ENCODE peak calls at places on chromosomes 12 and 14, in five cellular contexts. One of them, this sample, is unnamed.

GRCh38 chr14:55583942-55584468 is 4.0 kb downstream of the KTN1 start:
- DNase-seq in WTC11: no peak
- DNase-seq in K562: no peak
- DNase-seq in GM12878: no peak
- DNase-seq in HepG2: peak
- DNase-seq in this sample: no peak

GRCh38 chr14:92990456-92991430 is 67.8 kb downstream of the CHGA start:
- DNase-seq in HepG2: no peak
- DNase-seq in K562: no peak
- DNase-seq in WTC11: no peak
- DNase-seq in GM12878: no peak
- DNase-seq in this sample: no peak

GRCh38 chr12:21220266-21220665 is 89.3 kb downstream of the SLCO1B1 start:
- DNase-seq in GM12878: no peak
- DNase-seq in WTC11: no peak
- DNase-seq in HepG2: no peak
- DNase-seq in K562: no peak
- DNase-seq in this sample: no peak

GRCh38 chr12:125092872-125093680 is 27.8 kb downstream of the AACS start:
- DNase-seq in GM12878: no peak
- DNase-seq in HepG2: peak
- DNase-seq in K562: peak
- DNase-seq in WTC11: no peak
- DNase-seq in this sample: no peak

GRCh38 chr12:52763036-52763659 is 14.0 kb downstream of the KRT76 start:
- DNase-seq in K562: no peak
- DNase-seq in HepG2: no peak
- DNase-seq in GM12878: no peak
- DNase-seq in WTC11: no peak
- DNase-seq in this sample: no peak

GRCh38 chr12:20520572-20520971 is 152.2 kb downstream of the PDE3A start:
- DNase-seq in HepG2: no peak
- DNase-seq in GM12878: no peak
- DNase-seq in WTC11: no peak
- DNase-seq in K562: no peak
- DNase-seq in this sample: no peak

GRCh38 chr12:43776498-43776897 is 17.7 kb downstream of the IRAK4 start:
- DNase-seq in GM12878: no peak
- DNase-seq in K562: no peak
- DNase-seq in WTC11: no peak
- DNase-seq in HepG2: peak
- DNase-seq in this sample: no peak

GRCh38 chr12:51262758-51263177 is 7.4 kb downstream of the SMAGP start:
- DNase-seq in GM12878: no peak
- DNase-seq in K562: no peak
- DNase-seq in WTC11: peak
- DNase-seq in HepG2: no peak
- DNase-seq in this sample: no peak

GRCh38 chr14:64692597-64693350 is 11.4 kb upstream of the PLEKHG3 start:
- DNase-seq in WTC11: no peak
- DNase-seq in GM12878: no peak
- DNase-seq in HepG2: no peak
- DNase-seq in K562: no peak
- DNase-seq in this sample: no peak

DNA sequence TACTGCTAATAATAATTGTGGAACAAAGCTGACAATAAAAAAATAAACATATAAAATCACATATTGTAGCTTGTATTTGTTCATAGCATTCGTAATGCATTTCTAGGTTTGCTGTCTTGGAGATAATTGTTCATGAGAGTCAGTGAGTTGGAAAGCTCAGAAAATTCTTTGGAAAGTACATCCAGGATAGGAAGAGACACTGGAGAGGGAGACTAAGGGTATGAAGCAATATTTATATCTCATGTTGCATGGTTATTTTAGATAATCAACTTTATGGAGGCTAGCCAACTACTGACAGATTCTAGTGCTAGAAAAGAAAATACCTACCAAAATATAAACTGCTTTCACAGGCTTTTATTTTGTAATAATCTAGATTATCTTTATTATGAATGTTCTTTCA is 1095.2 kb downstream of the FSCB start:
- DNase-seq in GM12878: no peak
- DNase-seq in K562: no peak
- DNase-seq in WTC11: no peak
- DNase-seq in HepG2: no peak
- DNase-seq in this sample: no peak
- TF ChIP-seq ATF2 in GM12878: no peak
- TF ChIP-seq ATF2 in K562: no peak
- TF ChIP-seq ATF2 in WTC11: no peak
- TF ChIP-seq ATF2 in HepG2: no peak
- TF ChIP-seq ATF2 in this sample: no peak

DNA sequence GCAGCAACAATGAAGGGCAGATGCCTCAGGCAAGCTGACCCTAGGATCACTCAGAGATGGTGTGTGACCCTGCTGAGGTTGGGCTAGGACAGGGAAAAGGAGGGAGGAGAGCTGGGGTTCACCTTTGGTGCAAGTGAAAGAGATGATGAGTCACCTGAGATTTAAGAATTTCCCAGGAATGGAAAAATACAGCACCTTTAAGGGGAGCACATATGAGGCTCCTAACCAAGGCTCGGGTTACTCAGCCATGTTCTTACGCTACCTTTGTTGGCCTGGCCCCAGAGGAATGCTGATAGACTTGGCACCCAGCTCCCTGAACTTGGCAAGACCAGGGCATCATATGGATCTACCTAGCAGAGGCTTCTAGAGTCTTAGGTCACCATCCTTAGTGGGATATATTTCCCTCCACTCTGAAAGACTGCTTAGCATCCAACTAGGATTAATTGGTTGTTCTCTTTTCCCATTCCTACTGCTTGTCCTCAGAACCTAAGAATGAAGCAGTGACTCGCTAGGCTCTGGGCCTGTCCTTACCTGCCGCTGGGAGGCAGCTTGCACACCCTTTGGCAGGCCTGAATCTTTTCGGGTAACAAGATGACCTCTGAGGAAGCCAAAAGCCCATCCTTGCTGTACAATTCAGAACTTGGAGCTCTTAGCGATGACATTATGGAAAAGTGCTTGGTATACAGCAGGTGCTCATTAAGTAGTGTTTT is 4.0 kb upstream of the NAA25 start:
- DNase-seq in GM12878: no peak
- DNase-seq in K562: no peak
- DNase-seq in HepG2: no peak
- DNase-seq in WTC11: no peak
- DNase-seq in this sample: no peak
- TF ChIP-seq ATF2 in GM12878: no peak
- TF ChIP-seq ATF2 in K562: no peak
- TF ChIP-seq ATF2 in HepG2: no peak
- TF ChIP-seq ATF2 in WTC11: no peak
- TF ChIP-seq ATF2 in this sample: no peak

GRCh38 chr14:75859746-75860145 is 122.0 kb downstream of the TGFB3 start:
- DNase-seq in GM12878: no peak
- DNase-seq in K562: no peak
- DNase-seq in HepG2: no peak
- DNase-seq in WTC11: no peak
- DNase-seq in this sample: no peak

GRCh38 chr14:75864352-75864751 is 117.4 kb downstream of the TGFB3 start:
- DNase-seq in WTC11: no peak
- DNase-seq in GM12878: no peak
- DNase-seq in K562: no peak
- DNase-seq in HepG2: no peak
- DNase-seq in this sample: no peak

GRCh38 chr14:75860561-75861160 is 121.1 kb downstream of the TGFB3 start:
- DNase-seq in K562: no peak
- DNase-seq in WTC11: no peak
- DNase-seq in HepG2: no peak
- DNase-seq in GM12878: no peak
- DNase-seq in this sample: no peak

GRCh38 chr14:75858375-75858774 is 123.4 kb downstream of the TGFB3 start:
- DNase-seq in K562: no peak
- DNase-seq in GM12878: no peak
- DNase-seq in WTC11: no peak
- DNase-seq in HepG2: no peak
- DNase-seq in this sample: no peak

GRCh38 chr14:75861161-75861621 is 120.6 kb downstream of the TGFB3 start:
- DNase-seq in K562: peak
- DNase-seq in WTC11: no peak
- DNase-seq in GM12878: no peak
- DNase-seq in HepG2: peak
- DNase-seq in this sample: no peak
- TF ChIP-seq ATF2 in K562: no peak
- TF ChIP-seq ATF2 in WTC11: no peak
- TF ChIP-seq ATF2 in GM12878: no peak
- TF ChIP-seq ATF2 in HepG2: no peak
- TF ChIP-seq ATF2 in this sample: no peak

GRCh38 chr12:62719027-62719426 is 215.9 kb downstream of the PPM1H start:
- DNase-seq in GM12878: no peak
- DNase-seq in HepG2: no peak
- DNase-seq in WTC11: no peak
- DNase-seq in K562: no peak
- DNase-seq in this sample: no peak

GRCh38 chr12:62722971-62723680 is 211.8 kb downstream of the PPM1H start:
- DNase-seq in K562: no peak
- DNase-seq in WTC11: no peak
- DNase-seq in HepG2: no peak
- DNase-seq in GM12878: no peak
- DNase-seq in this sample: no peak

GRCh38 chr12:62717636-62718035 is 217.3 kb downstream of the PPM1H start:
- DNase-seq in HepG2: no peak
- DNase-seq in K562: no peak
- DNase-seq in WTC11: no peak
- DNase-seq in GM12878: no peak
- DNase-seq in this sample: no peak

GRCh38 chr12:62724285-62724684 is 210.7 kb downstream of the PPM1H start:
- DNase-seq in HepG2: no peak
- DNase-seq in WTC11: no peak
- DNase-seq in K562: no peak
- DNase-seq in GM12878: no peak
- DNase-seq in this sample: no peak

DNA sequence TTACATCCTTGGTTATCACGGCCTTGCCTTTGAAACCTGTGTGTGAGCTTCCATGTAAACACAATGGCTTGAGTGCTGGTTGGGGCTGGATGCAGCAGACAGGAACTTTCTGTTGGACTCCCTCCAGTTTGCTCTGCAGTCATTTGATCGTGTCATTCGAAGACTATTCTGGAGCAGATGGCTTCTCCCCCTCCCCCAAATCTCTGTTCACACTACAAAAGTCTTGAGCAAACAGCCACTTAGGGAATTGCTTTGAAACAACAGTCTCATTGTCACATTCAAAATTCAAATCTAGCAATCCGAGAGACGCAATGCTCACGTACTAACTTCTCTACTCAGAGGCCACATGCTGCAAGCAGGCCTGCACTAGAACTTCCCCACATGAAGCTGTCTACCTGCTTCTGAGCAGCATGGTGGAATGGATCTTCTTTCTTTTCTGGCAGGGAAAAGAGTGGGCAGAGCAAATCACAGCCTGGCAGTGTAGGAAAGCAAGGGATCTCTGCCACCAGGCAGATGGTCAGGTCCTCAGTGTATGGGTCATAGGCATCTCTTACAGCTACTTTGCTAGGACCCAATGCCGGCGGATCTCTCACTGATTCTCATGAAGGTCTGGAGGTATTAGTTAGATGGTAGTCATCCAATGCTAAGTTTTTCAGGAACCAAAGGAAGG is 214.2 kb downstream of the PPM1H start:
- DNase-seq in GM12878: no peak
- DNase-seq in HepG2: no peak
- DNase-seq in WTC11: no peak
- DNase-seq in K562: no peak
- DNase-seq in this sample: no peak
- TF ChIP-seq ATF2 in GM12878: no peak
- TF ChIP-seq ATF2 in HepG2: no peak
- TF ChIP-seq ATF2 in WTC11: no peak
- TF ChIP-seq ATF2 in K562: no peak
- TF ChIP-seq ATF2 in this sample: no peak

DNA sequence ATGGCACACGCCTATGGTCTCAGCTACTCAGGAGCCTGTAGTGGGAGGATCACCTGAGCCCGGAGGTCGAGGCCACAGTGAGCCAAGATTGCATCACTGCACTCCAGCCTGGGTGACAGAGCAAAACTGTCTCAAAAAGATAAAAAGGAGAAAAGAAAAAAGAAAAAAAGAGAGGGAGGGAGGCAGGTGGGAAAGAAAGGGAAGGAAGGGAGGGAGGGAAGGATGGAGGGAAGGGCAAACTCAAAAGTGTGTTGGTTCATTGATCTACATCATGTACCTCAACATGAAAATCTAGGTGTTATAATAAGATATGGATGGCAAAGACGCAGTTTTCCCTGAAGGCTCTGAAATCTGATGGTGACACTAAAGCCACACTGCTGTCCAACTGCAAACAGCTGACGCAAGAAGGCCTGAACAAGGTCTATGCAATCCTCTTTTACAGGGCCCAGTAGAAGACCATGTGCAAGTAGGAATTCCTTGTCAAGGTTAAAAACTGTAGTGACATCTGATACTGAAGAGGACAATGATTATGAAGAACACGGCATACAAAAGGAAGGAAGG is 143.6 kb downstream of the ITPR2 start:
- DNase-seq in HepG2: peak
- DNase-seq in K562: no peak
- DNase-seq in WTC11: no peak
- DNase-seq in GM12878: no peak
- DNase-seq in this sample: no peak
- TF ChIP-seq ATF2 in HepG2: peak
- TF ChIP-seq ATF2 in K562: no peak
- TF ChIP-seq ATF2 in WTC11: no peak
- TF ChIP-seq ATF2 in GM12878: no peak
- TF ChIP-seq ATF2 in this sample: no peak

DNA sequence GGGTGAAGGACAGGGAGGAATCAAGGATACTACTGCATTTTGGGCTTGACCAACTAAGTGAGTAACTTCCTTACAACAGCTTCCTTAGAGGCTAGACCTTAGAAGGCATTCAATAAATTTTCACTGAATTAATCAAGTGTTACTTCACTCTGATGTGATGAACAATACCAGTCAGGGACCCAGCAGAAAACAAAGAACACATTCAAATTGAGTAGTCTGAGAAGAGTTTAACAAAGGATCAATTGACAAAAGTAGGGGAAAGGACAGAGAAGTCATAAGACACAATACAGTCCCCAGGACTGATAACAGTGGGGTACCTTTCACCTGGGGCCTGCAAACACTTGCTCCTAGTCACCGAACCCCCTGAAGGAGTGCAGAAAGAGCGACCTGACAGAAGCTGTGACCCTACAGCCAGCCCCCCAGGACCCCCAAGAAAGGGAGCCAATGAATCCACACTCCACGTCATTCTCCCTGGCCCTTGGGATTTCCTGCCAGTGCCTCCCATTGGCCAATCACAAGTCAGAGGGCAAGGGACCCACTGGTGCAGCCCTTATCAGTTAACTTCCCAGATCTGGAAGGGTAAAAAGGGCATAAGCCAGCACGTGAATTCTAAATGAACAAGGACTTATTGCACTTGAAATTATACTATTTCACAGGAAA is 6.9 kb downstream of the ANAPC5 start:
- DNase-seq in K562: no peak
- DNase-seq in GM12878: no peak
- DNase-seq in HepG2: no peak
- DNase-seq in WTC11: no peak
- DNase-seq in this sample: no peak
- TF ChIP-seq ATF2 in K562: no peak
- TF ChIP-seq ATF2 in GM12878: no peak
- TF ChIP-seq ATF2 in HepG2: no peak
- TF ChIP-seq ATF2 in WTC11: no peak
- TF ChIP-seq ATF2 in this sample: no peak

This sample was measured in H1.